ENCODE peak calls at places on chromosomes 2 and 18, in ten cellular contexts. T is mucosa of gallbladder; Y is hypothalamus; S is GOT3; M is AG08396; L is NCI-H1105 treated with DMSO at 0.1 percent for 48 hours; Z is AG04450; I is stimulated activated CD8-positive, alpha-beta memory T cell treated with anti-CD3 and anti-CD28 coated beads, Interleukin-15, amount 100 ng/mL, for 24 hours; X is AML-193; C is ELR. V is an unnamed sample.

GRCh38 chr2:239018291-239019192 is 170.7 kb downstream of the TWIST2 start:
- DNase-seq in T (no peak), Y (no peak), S (no peak), M (no peak), L (no peak), Z (no peak), I (no peak), X (no peak), C (no peak), V (no peak)

GRCh38 chr18:79695269-79695668 is 15.7 kb downstream of the CTDP1 start:
- DNase-seq in T (no peak), Y (no peak), S (no peak), M (no peak), L (no peak), Z (no peak), I (no peak), X (no peak), C (no peak), V (no peak)

GRCh38 chr18:55334875-55335274 is 253.1 kb downstream of the TCF4 start:
- DNase-seq in T (no peak), Y (no peak), S (no peak), M (no peak), L (no peak), Z (no peak), I (no peak), X (no peak), C (no peak), V (no peak)

GRCh38 chr2:217935245-217935879 is 67.4 kb downstream of the TNS1 start:
- DNase-seq in T (no peak), Y (no peak), S (no peak), M (peak; percentile 45), L (no peak), Z (no peak), I (no peak), X (no peak), C (no peak), V (no peak)

GRCh38 chr2:10558281-10559030 is 110.3 kb upstream of the ODC1 start:
- DNase-seq in T (no peak), Y (no peak), S (no peak), M (no peak), L (no peak), Z (no peak), I (no peak), X (no peak), C (no peak), V (no peak)

GRCh38 chr2:24870440-24870839 is 49.6 kb downstream of the ADCY3 start:
- DNase-seq in T (no peak), Y (no peak), S (no peak), M (no peak), L (no peak), Z (no peak), I (no peak), X (no peak), C (no peak), V (no peak)

GRCh38 chr2:88590998-88591613 is 36.2 kb downstream of the EIF2AK3 start:
- DNase-seq in T (peak; percentile 61), Y (no peak), S (no peak), M (peak; percentile 56), L (peak; percentile 38), Z (peak; percentile 37), I (no peak), X (peak; percentile 30), C (peak; percentile 73), V (peak; percentile 14)

GRCh38 chr2:11621465-11621864 is 48.5 kb downstream of the NTSR2 start:
- DNase-seq in T (no peak), Y (no peak), S (no peak), M (no peak), L (no peak), Z (no peak), I (no peak), X (no peak), C (no peak), V (no peak)

GRCh38 chr2:185610301-185610700 is 128.3 kb upstream of the FSIP2 start:
- DNase-seq in T (no peak), Y (no peak), S (no peak), M (no peak), L (no peak), Z (no peak), I (no peak), X (no peak), C (peak; percentile 37), V (no peak)

GRCh38 chr18:13548106-13548819 is 178.1 kb downstream of the FAM210A start:
- DNase-seq in T (no peak), Y (no peak), S (no peak), M (no peak), L (no peak), Z (no peak), I (no peak), X (no peak), C (no peak), V (no peak)

V was measured in D721Med.